ENCODE peak calls at places on chromosomes 6 and 20, in four cellular contexts. One of them, this sample, is unnamed. For H3K4me1, the result is how much of the 10 kb centered on the place peaks cover.

GRCh38 chr6:125154184-125155135 is 887 bp downstream of the TPD52L1 start:
- DNase-seq in foreskin keratinocyte: peak
- DNase-seq in stomach: no peak
- DNase-seq in psoas muscle: peak
- DNase-seq in this sample: peak

GRCh38 chr6:127939442-127940066 is 38.7 kb upstream of the THEMIS start:
- DNase-seq in foreskin keratinocyte: no peak
- DNase-seq in stomach: no peak
- DNase-seq in psoas muscle: no peak
- DNase-seq in this sample: no peak

GRCh38 chr6:20661721-20662120 is 127.5 kb downstream of the CDKAL1 start:
- DNase-seq in foreskin keratinocyte: peak
- DNase-seq in stomach: no peak
- DNase-seq in psoas muscle: no peak
- DNase-seq in this sample: no peak

GRCh38 chr6:143108278-143108677 is 47.6 kb downstream of the AIG1 start:
- DNase-seq in foreskin keratinocyte: no peak
- DNase-seq in stomach: no peak
- DNase-seq in psoas muscle: no peak
- DNase-seq in this sample: no peak

GRCh38 chr6:100464162-100464851 is 414 bp downstream of the SIM1 start:
- DNase-seq in foreskin keratinocyte: no peak
- DNase-seq in stomach: no peak
- DNase-seq in psoas muscle: no peak
- DNase-seq in this sample: no peak

GRCh38 chr20:20549699-20550098 is 162.7 kb downstream of the RALGAPA2 start:
- DNase-seq in foreskin keratinocyte: peak
- DNase-seq in stomach: no peak
- DNase-seq in psoas muscle: no peak
- DNase-seq in this sample: no peak

GRCh38 chr6:72035966-72036365 is 149.6 kb downstream of the RIMS1 start:
- DNase-seq in foreskin keratinocyte: no peak
- DNase-seq in stomach: no peak
- DNase-seq in psoas muscle: no peak
- DNase-seq in this sample: no peak

GRCh38 chr20:41798926-41799502 is 180.8 kb upstream of the CHD6 start:
- DNase-seq in foreskin keratinocyte: no peak
- DNase-seq in stomach: no peak
- DNase-seq in psoas muscle: no peak
- DNase-seq in this sample: no peak

GRCh38 chr20:38542994-38543906 is 37.7 kb upstream of the ADIG start:
- DNase-seq in foreskin keratinocyte: no peak
- DNase-seq in stomach: no peak
- DNase-seq in psoas muscle: no peak
- DNase-seq in this sample: no peak

GRCh38 chr6:148451690-148452089 is 109.1 kb downstream of the SASH1 start:
- DNase-seq in foreskin keratinocyte: no peak
- DNase-seq in stomach: no peak
- DNase-seq in psoas muscle: no peak
- DNase-seq in this sample: no peak

GRCh38 chr20:14055127-14055742 is 59.9 kb downstream of the MACROD2 start:
- DNase-seq in foreskin keratinocyte: no peak
- DNase-seq in stomach: no peak
- DNase-seq in psoas muscle: no peak
- DNase-seq in this sample: no peak

GRCh38 chr6:37024665-37025337 is 19.3 kb downstream of the FGD2 start:
- DNase-seq in foreskin keratinocyte: peak
- DNase-seq in stomach: peak
- DNase-seq in psoas muscle: no peak
- DNase-seq in this sample: peak

GRCh38 chr20:50292324-50293243 is 102.0 kb downstream of the CEBPB start:
- DNase-seq in foreskin keratinocyte: no peak
- DNase-seq in stomach: peak
- DNase-seq in psoas muscle: peak
- DNase-seq in this sample: no peak

GRCh38 chr6:153145591-153145990 is 14.5 kb upstream of the RGS17 start:
- DNase-seq in foreskin keratinocyte: no peak
- DNase-seq in stomach: no peak
- DNase-seq in psoas muscle: no peak
- DNase-seq in this sample: no peak

GRCh38 chr20:50630578-50631263 is 60.6 kb downstream of the RIPOR3 start:
- DNase-seq in foreskin keratinocyte: no peak
- DNase-seq in stomach: no peak
- DNase-seq in psoas muscle: no peak
- DNase-seq in this sample: peak

GRCh38 chr20:62872184-62872862 is 10.7 kb upstream of the TCFL5 start:
- DNase-seq in foreskin keratinocyte: no peak
- DNase-seq in stomach: no peak
- DNase-seq in psoas muscle: no peak
- DNase-seq in this sample: peak

GRCh38 chr6:35754452-35755321 is 17.9 kb downstream of the ARMC12 start:
- DNase-seq in foreskin keratinocyte: no peak
- DNase-seq in stomach: no peak
- DNase-seq in psoas muscle: no peak
- DNase-seq in this sample: no peak

GRCh38 chr6:134420638-134421181 is 102.8 kb upstream of the SGK1 start:
- DNase-seq in foreskin keratinocyte: peak
- DNase-seq in stomach: no peak
- DNase-seq in psoas muscle: no peak
- DNase-seq in this sample: no peak

GRCh38 chr6:138088307-138088744 is 18.9 kb downstream of the PERP start:
- DNase-seq in foreskin keratinocyte: peak
- DNase-seq in stomach: peak
- DNase-seq in psoas muscle: no peak
- DNase-seq in this sample: no peak

GRCh38 chr20:40686434-40686882 is 2.6 kb downstream of the MAFB start:
- DNase-seq in foreskin keratinocyte: no peak
- DNase-seq in stomach: no peak
- DNase-seq in psoas muscle: no peak
- DNase-seq in this sample: peak

GRCh38 chr6:12279322-12280098 is 10.7 kb upstream of the EDN1 start:
- DNase-seq in foreskin keratinocyte: no peak
- DNase-seq in stomach: no peak
- DNase-seq in psoas muscle: no peak
- DNase-seq in this sample: no peak
- H3K4me1 ChIP-seq in foreskin keratinocyte: under half
- H3K4me1 ChIP-seq in stomach: under half
- H3K4me1 ChIP-seq in psoas muscle: under half
- H3K4me1 ChIP-seq in this sample: under half

GRCh38 chr6:75302280-75302679 is 17.7 kb upstream of the TMEM30A start:
- DNase-seq in foreskin keratinocyte: no peak
- DNase-seq in stomach: no peak
- DNase-seq in psoas muscle: no peak
- DNase-seq in this sample: no peak
- TF ChIP-seq CTCF in foreskin keratinocyte: no peak
- TF ChIP-seq CTCF in stomach: no peak
- TF ChIP-seq CTCF in psoas muscle: no peak
- TF ChIP-seq CTCF in this sample: no peak

DNA sequence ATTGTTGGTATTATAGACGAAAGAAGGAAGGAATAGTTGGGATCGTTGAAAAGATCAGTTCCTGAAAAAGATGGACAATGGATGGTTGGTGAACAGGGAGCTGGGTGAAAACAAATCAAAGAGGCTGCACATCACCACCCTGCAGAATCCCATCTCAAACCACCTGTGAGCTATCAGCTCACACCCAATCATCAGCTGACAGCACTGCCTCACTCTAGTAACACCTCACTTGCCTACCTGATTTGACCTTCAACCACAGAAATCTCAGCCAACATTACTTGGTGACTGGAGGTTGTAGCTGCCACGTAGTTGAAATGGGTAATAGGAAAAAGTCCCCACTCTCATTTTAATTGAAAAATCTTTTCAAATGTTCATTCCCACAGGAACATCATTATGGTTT is 101.8 kb upstream of the DST start:
- DNase-seq in foreskin keratinocyte: no peak
- DNase-seq in stomach: no peak
- DNase-seq in psoas muscle: no peak
- DNase-seq in this sample: no peak
- H3K4me1 ChIP-seq in foreskin keratinocyte: half or more
- H3K4me1 ChIP-seq in stomach: under half
- H3K4me1 ChIP-seq in psoas muscle: half or more
- H3K4me1 ChIP-seq in this sample: half or more

GRCh38 chr20:61815678-61816077 is 250.0 kb downstream of the TAF4 start:
- DNase-seq in foreskin keratinocyte: no peak
- DNase-seq in stomach: no peak
- DNase-seq in psoas muscle: no peak
- DNase-seq in this sample: no peak
- TF ChIP-seq CTCF in foreskin keratinocyte: no peak
- TF ChIP-seq CTCF in stomach: no peak
- TF ChIP-seq CTCF in psoas muscle: no peak
- TF ChIP-seq CTCF in this sample: no peak

DNA sequence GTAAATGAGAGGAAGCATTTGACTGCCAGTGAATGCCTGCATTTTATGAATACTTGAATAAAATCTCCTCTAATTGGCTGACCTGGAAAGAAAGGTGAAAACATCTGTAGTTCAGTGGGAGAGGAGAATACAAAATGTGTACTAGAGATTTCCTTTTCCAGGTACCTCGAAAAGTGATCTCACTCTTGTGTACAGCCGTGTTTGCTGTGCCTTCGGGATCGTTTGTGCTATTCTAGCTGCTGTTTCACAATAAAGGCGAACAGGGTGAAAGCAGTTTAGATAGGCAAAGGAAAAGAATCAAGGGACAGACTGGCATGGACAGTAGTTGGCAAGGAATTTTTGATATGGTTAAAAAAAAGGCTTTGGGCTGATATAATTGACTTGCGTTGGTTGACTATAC is 112.3 kb downstream of the ARID1B start:
- DNase-seq in foreskin keratinocyte: no peak
- DNase-seq in stomach: no peak
- DNase-seq in psoas muscle: no peak
- DNase-seq in this sample: no peak
- H3K4me1 ChIP-seq in foreskin keratinocyte: under half
- H3K4me1 ChIP-seq in stomach: half or more
- H3K4me1 ChIP-seq in psoas muscle: half or more
- H3K4me1 ChIP-seq in this sample: under half

This sample was measured in RWPE2.